ENCODE peak calls at places on chromosomes 7 and 10, in seven cellular contexts. B is activated CD8-positive, alpha-beta memory T cell treated with anti-CD3 and anti-CD28 coated beads, Interleukin-2, amount 50 U/mL, for 48 hours; F is HTR-8/SVneo; H is left cardiac atrium; K is NCI-H2107; Y is fibroblast of mammary gland; N is AML-193. C is an unnamed sample.
A peak's percentile ranks its signal among the peaks of the same experiment; 100 is the strongest.

GRCh38 chr7:1049006-1049741 is 4.8 kb downstream of the GPR146 start:
- DNase-seq in B (no peak), F (no peak), H (peak; percentile 36), K (no peak), Y (no peak), N (no peak), C (no peak)

GRCh38 chr7:128894101-128894440 is 16.4 kb downstream of the KCP start:
- DNase-seq in B (no peak), F (no peak), H (peak; percentile 13), K (no peak), Y (no peak), N (no peak), C (no peak)

GRCh38 chr7:139231513-139232376 is 708 bp downstream of the UBN2 start:
- DNase-seq in B (peak; percentile 68), F (peak; percentile 26), H (peak; percentile 34), K (no peak), Y (peak; percentile 47), N (no peak), C (peak; percentile 2)

GRCh38 chr7:85068796-85069195 is 118.1 kb downstream of the SEMA3D start:
- DNase-seq in B (no peak), F (peak; percentile 0), H (no peak), K (no peak), Y (peak; percentile 90), N (no peak), C (no peak)

GRCh38 chr10:119149723-119150122 is 15.8 kb downstream of the SFXN4 start:
- DNase-seq in B (no peak), F (no peak), H (no peak), K (no peak), Y (no peak), N (no peak), C (no peak)

GRCh38 chr7:128860158-128861073 is 2.2 kb upstream of the ATP6V1F start:
- DNase-seq in B (no peak), F (no peak), H (no peak), K (no peak), Y (peak; percentile 84), N (no peak), C (no peak)

GRCh38 chr7:98297619-98298286 is 16.3 kb downstream of the BRI3 start:
- DNase-seq in B (no peak), F (no peak), H (no peak), K (no peak), Y (no peak), N (no peak), C (no peak)

GRCh38 chr7:48708635-48709034 is 215.7 kb upstream of the CDC14C start:
- DNase-seq in B (no peak), F (no peak), H (no peak), K (no peak), Y (no peak), N (no peak), C (no peak)

GRCh38 chr7:76325092-76325491 is 22.6 kb downstream of the HSPB1 start:
- DNase-seq in B (no peak), F (no peak), H (no peak), K (no peak), Y (no peak), N (no peak), C (no peak)

GRCh38 chr10:22505923-22506685 is 160.8 kb downstream of the SPAG6 start:
- DNase-seq in B (peak; percentile 63), F (no peak), H (no peak), K (no peak), Y (peak; percentile 20), N (no peak), C (no peak)

GRCh38 chr7:72430531-72430930 is 18.4 kb upstream of the CALN1 start:
- DNase-seq in B (no peak), F (no peak), H (no peak), K (no peak), Y (no peak), N (no peak), C (no peak)

GRCh38 chr7:73683916-73684693 is 708 bp downstream of the BUD23 start:
- DNase-seq in B (no peak), F (no peak), H (no peak), K (no peak), Y (peak; percentile 20), N (no peak), C (no peak)

GRCh38 chr10:126387931-126388911 is at the start of gene ADAM12:
- DNase-seq in B (no peak), F (no peak), H (peak; percentile 59), K (no peak), Y (peak; percentile 80), N (no peak), C (no peak)

GRCh38 chr7:56291-56913 is 136.0 kb upstream of the FAM20C start:
- DNase-seq in B (no peak), F (no peak), H (peak; percentile 54), K (no peak), Y (peak; percentile 18), N (no peak), C (no peak)

GRCh38 chr10:76558586-76558985 is 1079.0 kb downstream of the KCNMA1 start:
- DNase-seq in B (no peak), F (no peak), H (no peak), K (no peak), Y (peak; percentile 84), N (no peak), C (no peak)

GRCh38 chr10:119652361-119652760 is 1.2 kb downstream of the BAG3 start:
- DNase-seq in B (no peak), F (peak; percentile 45), H (no peak), K (no peak), Y (peak; percentile 78), N (peak; percentile 32), C (peak; percentile 10)

GRCh38 chr7:101170617-101171441 is 5.5 kb upstream of the VGF start:
- DNase-seq in B (no peak), F (no peak), H (no peak), K (no peak), Y (no peak), N (no peak), C (no peak)

GRCh38 chr7:129773871-129774270 is 162.4 kb downstream of the NRF1 start:
- DNase-seq in B (no peak), F (peak; percentile 41), H (no peak), K (peak; percentile 41), Y (no peak), N (no peak), C (no peak)

GRCh38 chr7:139702313-139702731 is 75.5 kb downstream of the HIPK2 start:
- DNase-seq in B (no peak), F (no peak), H (no peak), K (no peak), Y (no peak), N (no peak), C (peak; percentile 26)

GRCh38 chr7:131717181-131717580 is 160.8 kb upstream of the PODXL start:
- DNase-seq in B (no peak), F (no peak), H (no peak), K (no peak), Y (no peak), N (no peak), C (no peak)

GRCh38 chr7:117970806-117971205 is 97.6 kb upstream of the CTTNBP2 start:
- DNase-seq in B (no peak), F (no peak), H (no peak), K (no peak), Y (no peak), N (no peak), C (no peak)

GRCh38 chr7:156792611-156793010 is 100.4 kb downstream of the LMBR1 start:
- DNase-seq in B (no peak), F (no peak), H (no peak), K (no peak), Y (no peak), N (no peak), C (no peak)

C was measured in DMS79.